ENCODE peak calls at places on chromosomes 13 and 19, in six cellular contexts. W is fibroblast of lung, O is psoas muscle, S is endothelial cell, R is mammary epithelial cell, A is fibroblast of mammary gland. V is an unnamed sample.

GRCh38 chr13:29535663-29536655 is 59.5 kb downstream of the SLC7A1 start:
- DNase-seq in W (peak; percentile 56), O (no peak), S (no peak), R (no peak), A (no peak), V (no peak)

GRCh38 chr13:107138987-107139386 is 571.0 kb upstream of the ARGLU1 start:
- DNase-seq in W (no peak), O (no peak), S (no peak), R (no peak), A (no peak), V (no peak)

GRCh38 chr13:82661126-82661525 is 1221.1 kb downstream of the SLITRK1 start:
- DNase-seq in W (no peak), O (no peak), S (no peak), R (no peak), A (no peak), V (no peak)

GRCh38 chr13:69324109-69324886 is 783.3 kb upstream of the ATXN8OS start:
- DNase-seq in W (peak; percentile 28), O (no peak), S (no peak), R (no peak), A (peak; percentile 1), V (no peak)

GRCh38 chr13:21238267-21238666 is 61.8 kb downstream of the MRPL57 start:
- DNase-seq in W (no peak), O (no peak), S (no peak), R (no peak), A (no peak), V (no peak)

GRCh38 chr13:97004886-97005285 is 10.6 kb upstream of the OXGR1 start:
- DNase-seq in W (no peak), O (no peak), S (no peak), R (no peak), A (no peak), V (no peak)

GRCh38 chr13:38979891-38980627 is 10.6 kb downstream of the STOML3 start:
- DNase-seq in W (no peak), O (peak; percentile 58), S (no peak), R (no peak), A (peak; percentile 23), V (no peak)

GRCh38 chr13:45621950-45622349 is 6.4 kb upstream of the ERICH6B start:
- DNase-seq in W (no peak), O (no peak), S (no peak), R (no peak), A (no peak), V (no peak)

GRCh38 chr19:14906711-14907110 is 20.8 kb upstream of the OR7A17 start:
- DNase-seq in W (no peak), O (no peak), S (no peak), R (no peak), A (no peak), V (no peak)

GRCh38 chr13:27964741-27965323 is 4.3 kb downstream of the CDX2 start:
- DNase-seq in W (no peak), O (no peak), S (no peak), R (no peak), A (no peak), V (no peak)

GRCh38 chr19:4368128-4368820 is 24.9 kb downstream of the MPND start:
- DNase-seq in W (peak; percentile 36), O (peak; percentile 71), S (no peak), R (peak; percentile 53), A (peak; percentile 27), V (no peak)

GRCh38 chr13:105436946-105437345 is 1098.5 kb downstream of the EFNB2 start:
- DNase-seq in W (peak; percentile 39), O (no peak), S (peak; percentile 3), R (no peak), A (no peak), V (no peak)

GRCh38 chr13:44715287-44716224 is 139.4 kb upstream of the TSC22D1 start:
- DNase-seq in W (peak; percentile 35), O (no peak), S (no peak), R (no peak), A (peak; percentile 57), V (no peak)

GRCh38 chr19:3949997-3950859 is 17.4 kb downstream of the NMRK2 start:
- DNase-seq in W (no peak), O (no peak), S (no peak), R (no peak), A (no peak), V (no peak)

GRCh38 chr19:56712609-56713008 is 41.1 kb upstream of the ZNF835 start:
- DNase-seq in W (no peak), O (no peak), S (no peak), R (no peak), A (no peak), V (no peak)

GRCh38 chr13:88887045-88887662 is 1216.0 kb downstream of the SLITRK5 start:
- DNase-seq in W (no peak), O (peak; percentile 14), S (no peak), R (no peak), A (no peak), V (no peak)

GRCh38 chr13:41788552-41788951 is 172.4 kb downstream of the VWA8 start:
- DNase-seq in W (no peak), O (no peak), S (peak; percentile 6), R (peak; percentile 76), A (no peak), V (no peak)

GRCh38 chr19:52533901-52534300 is 6.4 kb downstream of the ZNF808 start:
- DNase-seq in W (no peak), O (peak; percentile 74), S (no peak), R (no peak), A (no peak), V (no peak)

GRCh38 chr19:48915757-48916156 is 15.6 kb downstream of the NUCB1 start:
- DNase-seq in W (no peak), O (no peak), S (no peak), R (no peak), A (no peak), V (no peak)

GRCh38 chr13:40236566-40237168 is 429.8 kb downstream of the FOXO1 start:
- DNase-seq in W (no peak), O (peak; percentile 85), S (no peak), R (no peak), A (peak; percentile 92), V (no peak)

GRCh38 chr19:54206030-54206830 is 5.6 kb downstream of the RPS9 start:
- DNase-seq in W (no peak), O (no peak), S (no peak), R (no peak), A (no peak), V (no peak)

GRCh38 chr13:50611117-50611781 is 232.2 kb downstream of the DLEU7 start:
- DNase-seq in W (no peak), O (no peak), S (no peak), R (no peak), A (no peak), V (no peak)

GRCh38 chr19:18601875-18602274 is 4.7 kb downstream of the CRLF1 start:
- DNase-seq in W (no peak), O (no peak), S (no peak), R (no peak), A (no peak), V (no peak)

GRCh38 chr13:113307491-113307890 is 10.5 kb downstream of the LAMP1 start:
- DNase-seq in W (peak; percentile 31), O (no peak), S (no peak), R (no peak), A (no peak), V (no peak)

GRCh38 chr13:113302940-113303339 is 5.9 kb downstream of the LAMP1 start:
- DNase-seq in W (no peak), O (peak; percentile 46), S (no peak), R (no peak), A (no peak), V (no peak)

GRCh38 chr13:113304121-113304520 is 7.1 kb downstream of the LAMP1 start:
- DNase-seq in W (no peak), O (peak; percentile 41), S (no peak), R (no peak), A (no peak), V (no peak)

GRCh38 chr13:113309481-113309880 is 12.4 kb downstream of the LAMP1 start:
- DNase-seq in W (no peak), O (no peak), S (no peak), R (no peak), A (no peak), V (no peak)

GRCh38 chr13:113305208-113305607 is 8.2 kb downstream of the LAMP1 start:
- DNase-seq in W (peak; percentile 79), O (peak; percentile 56), S (no peak), R (peak; percentile 91), A (peak; percentile 57), V (no peak)
- TF ChIP-seq CTCF in W (no peak), O (no peak), S (no peak), R (no peak), A (no peak), V (no peak)

GRCh38 chr19:13574933-13575332 is 68.7 kb upstream of the CACNA1A start:
- DNase-seq in W (no peak), O (no peak), S (no peak), R (no peak), A (peak; percentile 12), V (no peak)
- TF ChIP-seq CTCF in W (peak; percentile 26), O (no peak), S (no peak), R (no peak), A (peak; percentile 35), V (peak; percentile 27)

GRCh38 chr13:100904293-100904976 is 229.8 kb upstream of the TMTC4 start:
- DNase-seq in W (no peak), O (no peak), S (no peak), R (no peak), A (no peak), V (no peak)

GRCh38 chr13:100895656-100896055 is 221.1 kb upstream of the TMTC4 start:
- DNase-seq in W (peak; percentile 50), O (no peak), S (no peak), R (no peak), A (peak; percentile 23), V (no peak)

GRCh38 chr13:100898431-100898830 is 223.8 kb upstream of the TMTC4 start:
- DNase-seq in W (no peak), O (no peak), S (no peak), R (no peak), A (peak; percentile 79), V (no peak)

DNA sequence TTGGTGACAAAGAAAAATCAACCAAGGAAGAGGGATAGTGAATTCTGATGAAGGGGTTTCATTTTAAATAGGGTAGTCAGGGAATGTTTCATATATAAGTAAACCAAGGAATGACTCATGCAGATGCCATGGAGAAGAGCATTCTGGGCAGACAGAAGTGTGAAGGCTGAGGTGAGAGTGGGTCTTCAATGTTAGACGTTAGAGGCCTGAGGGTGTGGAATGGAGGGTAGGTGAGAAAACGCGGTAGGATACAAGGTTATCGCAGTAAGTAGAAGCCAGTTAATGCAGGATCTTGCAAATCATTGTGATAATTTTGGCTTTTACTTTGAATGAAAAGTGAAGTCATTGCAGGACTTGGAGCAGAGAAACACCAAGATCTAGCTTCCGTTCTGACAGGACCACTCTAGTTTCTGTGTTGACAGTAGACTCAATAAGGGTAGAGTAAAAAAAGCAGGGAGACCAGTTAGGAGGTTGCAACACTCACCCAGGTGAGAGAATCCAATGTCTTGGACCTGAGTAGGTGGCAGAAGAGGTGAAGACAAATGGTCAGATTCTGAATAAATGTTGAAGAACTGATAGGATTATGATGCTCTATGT is 225.2 kb upstream of the TMTC4 start:
- DNase-seq in W (no peak), O (no peak), S (no peak), R (no peak), A (no peak), V (no peak)
- TF ChIP-seq CTCF in W (no peak), O (no peak), S (no peak), R (no peak), A (no peak), V (no peak)

DNA sequence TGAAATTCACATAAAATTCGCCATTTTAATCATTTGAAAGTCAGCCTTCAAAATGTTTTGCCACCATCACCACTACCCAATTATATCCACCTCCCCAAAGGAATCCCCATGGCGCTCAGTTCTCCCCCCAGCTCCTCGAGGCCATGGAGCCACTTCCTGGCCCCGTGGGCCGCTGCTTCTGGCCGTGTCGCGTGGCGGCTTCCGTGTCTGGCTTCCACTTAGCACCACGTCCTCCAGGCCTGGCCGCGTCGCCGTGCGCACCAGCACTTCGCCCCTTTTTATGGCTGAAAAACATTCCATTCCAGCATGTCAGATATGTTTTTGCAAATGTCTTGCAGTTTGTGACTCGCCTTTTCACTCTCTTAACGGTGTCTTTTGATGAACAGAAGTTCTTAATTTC is 46.7 kb upstream of the DCUN1D2 start:
- DNase-seq in W (no peak), O (no peak), S (no peak), R (no peak), A (no peak), V (no peak)
- TF ChIP-seq CTCF in W (no peak), O (no peak), S (no peak), R (no peak), A (no peak), V (no peak)

V was measured in GM06990.